ENCODE peak calls at places on chromosomes 5 and 9, in eight cellular contexts. H is B cell; G is AG09319; U is CD8-positive, alpha-beta T cell; M is fibroblast of mammary gland; E is AG10803; Z is progenitor cell of endocrine pancreas; X is neural crest cell. T is an unnamed sample.

GRCh38 chr9:98538626-98539031 is 170.1 kb downstream of the GABBR2 start:
- DNase-seq in H (no peak), G (no peak), U (no peak), M (no peak), E (peak), Z (no peak), X (no peak), T (no peak)

GRCh38 chr5:59560553-59560952 is 333.0 kb downstream of the PDE4D start:
- DNase-seq in H (no peak), G (no peak), U (no peak), M (no peak), E (no peak), Z (no peak), X (no peak), T (no peak)

GRCh38 chr5:92641031-92641962 is 939.7 kb downstream of the NR2F1-AS1 start:
- DNase-seq in H (no peak), G (no peak), U (no peak), M (peak), E (peak), Z (no peak), X (no peak), T (no peak)

GRCh38 chr9:114156658-114157421 is 1.5 kb downstream of the COL27A1 start:
- DNase-seq in H (peak), G (peak), U (no peak), M (peak), E (peak), Z (peak), X (peak), T (no peak)

GRCh38 chr5:180352976-180353225 is 235 bp downstream of the GFPT2 start:
- DNase-seq in H (no peak), G (no peak), U (no peak), M (no peak), E (no peak), Z (no peak), X (no peak), T (no peak)

GRCh38 chr9:110555971-110556370 is 23.6 kb downstream of the SVEP1 start:
- DNase-seq in H (no peak), G (peak), U (no peak), M (peak), E (peak), Z (no peak), X (no peak), T (no peak)

GRCh38 chr5:175383350-175383749 is 60.6 kb downstream of the DRD1 start:
- DNase-seq in H (no peak), G (no peak), U (no peak), M (peak), E (no peak), Z (no peak), X (peak), T (no peak)

GRCh38 chr9:79707589-79707988 is 135.8 kb downstream of the TLE4 start:
- DNase-seq in H (no peak), G (no peak), U (no peak), M (no peak), E (no peak), Z (no peak), X (no peak), T (no peak)

GRCh38 chr9:133642708-133643361 is 6.7 kb downstream of the DBH start:
- DNase-seq in H (no peak), G (no peak), U (no peak), M (no peak), E (no peak), Z (no peak), X (no peak), T (no peak)

GRCh38 chr9:37904647-37905505 is 949 bp upstream of the SLC25A51 start:
- DNase-seq in H (no peak), G (no peak), U (no peak), M (peak), E (peak), Z (no peak), X (no peak), T (no peak)

GRCh38 chr9:98935064-98935463 is 8.6 kb upstream of the COL15A1 start:
- DNase-seq in H (no peak), G (no peak), U (no peak), M (no peak), E (no peak), Z (no peak), X (no peak), T (no peak)

GRCh38 chr9:69461084-69461483 is 136.1 kb downstream of the ENTREP1 start:
- DNase-seq in H (no peak), G (no peak), U (no peak), M (no peak), E (no peak), Z (no peak), X (no peak), T (no peak)

GRCh38 chr5:81768960-81769452 is 18.1 kb upstream of the SSBP2 start:
- DNase-seq in H (no peak), G (peak), U (no peak), M (peak), E (peak), Z (no peak), X (no peak), T (no peak)

GRCh38 chr9:35948451-35948850 is 9.5 kb downstream of the OR2S2 start:
- DNase-seq in H (no peak), G (no peak), U (no peak), M (no peak), E (no peak), Z (no peak), X (no peak), T (no peak)
- TF ChIP-seq CTCF in H (no peak), G (no peak), U (no peak), M (no peak), E (no peak), Z (no peak), X (no peak), T (no peak)

DNA sequence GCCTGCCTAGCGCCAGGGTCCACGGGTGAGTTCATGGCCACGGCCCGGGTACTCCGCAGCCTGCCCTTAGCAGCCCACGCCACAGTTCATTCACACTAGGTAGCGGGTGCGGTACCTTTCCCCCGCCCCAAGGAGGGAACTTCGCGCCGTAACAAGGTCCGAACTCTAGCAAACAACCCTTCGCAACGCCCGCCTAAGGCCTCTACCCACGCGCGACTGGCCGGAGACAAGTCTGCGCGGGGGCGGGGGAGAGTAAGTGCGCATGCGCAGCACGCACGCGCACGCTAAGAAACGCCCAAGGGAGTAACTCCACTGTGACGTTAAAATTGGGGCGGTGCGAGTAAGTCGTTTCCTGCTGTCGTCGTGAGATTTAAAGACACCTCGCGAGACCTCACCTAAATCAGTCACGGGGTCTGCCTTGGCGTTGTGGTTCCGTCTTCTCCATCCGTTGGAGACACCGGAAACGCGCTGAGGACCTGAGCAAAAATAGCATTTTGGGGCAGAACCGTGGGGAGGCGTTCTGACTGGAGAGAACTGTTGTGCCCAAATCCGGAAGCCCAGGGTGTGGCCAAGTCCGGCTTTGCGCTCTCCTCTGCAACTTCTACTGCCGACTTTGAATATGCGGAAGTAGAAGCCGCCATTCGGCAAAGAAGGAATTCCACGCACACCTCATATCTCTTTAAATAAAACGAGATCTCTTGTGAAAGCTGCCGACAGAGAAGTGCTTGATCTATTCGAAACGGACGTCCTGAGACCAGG is at the start of gene RAPGEF6:
- DNase-seq in H (peak), G (peak), U (peak), M (peak), E (peak), Z (peak), X (peak), T (peak)
- TF ChIP-seq CTCF in H (no peak), G (no peak), U (no peak), M (no peak), E (peak), Z (no peak), X (peak), T (no peak)

GRCh38 chr5:56962286-56962685 is 10.4 kb upstream of the MIER3 start:
- DNase-seq in H (no peak), G (no peak), U (no peak), M (no peak), E (no peak), Z (no peak), X (no peak), T (no peak)

GRCh38 chr5:56964173-56964572 is 12.2 kb upstream of the MIER3 start:
- DNase-seq in H (no peak), G (no peak), U (no peak), M (no peak), E (no peak), Z (no peak), X (no peak), T (no peak)

GRCh38 chr5:56961746-56962145 is 9.8 kb upstream of the MIER3 start:
- DNase-seq in H (no peak), G (no peak), U (no peak), M (no peak), E (no peak), Z (no peak), X (no peak), T (no peak)

GRCh38 chr5:56958595-56958994 is 6.7 kb upstream of the MIER3 start:
- DNase-seq in H (no peak), G (no peak), U (no peak), M (no peak), E (no peak), Z (no peak), X (no peak), T (no peak)
- TF ChIP-seq CTCF in H (no peak), G (no peak), U (no peak), M (no peak), E (no peak), Z (no peak), X (no peak), T (no peak)

DNA sequence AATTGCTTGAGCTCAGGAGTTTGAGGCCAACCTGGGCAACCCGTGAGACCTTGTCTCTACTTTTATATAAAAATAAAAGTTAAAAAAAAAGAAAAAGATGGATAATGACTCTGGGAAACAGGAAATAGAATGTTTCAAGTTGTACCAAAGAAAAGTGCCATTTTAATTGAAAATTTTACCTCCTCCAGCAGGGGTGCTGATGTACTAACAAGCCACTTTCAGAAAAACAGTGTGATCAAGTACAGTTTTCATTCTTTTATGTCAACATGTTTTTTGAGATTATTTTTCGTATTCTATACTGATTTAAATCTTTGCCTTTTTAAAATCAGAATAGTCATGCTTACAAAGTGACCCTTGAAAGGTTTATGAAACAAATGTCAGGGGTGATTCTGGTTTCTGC is 30.8 kb downstream of the F2R start:
- DNase-seq in H (no peak), G (no peak), U (no peak), M (no peak), E (no peak), Z (no peak), X (no peak), T (no peak)
- TF ChIP-seq CTCF in H (no peak), G (no peak), U (no peak), M (no peak), E (no peak), Z (peak), X (peak), T (no peak)

GRCh38 chr5:138575194-138576015 is at the start of gene HSPA9:
- DNase-seq in H (peak), G (peak), U (peak), M (peak), E (peak), Z (peak), X (peak), T (peak)
- TF ChIP-seq CTCF in H (no peak), G (no peak), U (no peak), M (no peak), E (no peak), Z (no peak), X (peak), T (no peak)

DNA sequence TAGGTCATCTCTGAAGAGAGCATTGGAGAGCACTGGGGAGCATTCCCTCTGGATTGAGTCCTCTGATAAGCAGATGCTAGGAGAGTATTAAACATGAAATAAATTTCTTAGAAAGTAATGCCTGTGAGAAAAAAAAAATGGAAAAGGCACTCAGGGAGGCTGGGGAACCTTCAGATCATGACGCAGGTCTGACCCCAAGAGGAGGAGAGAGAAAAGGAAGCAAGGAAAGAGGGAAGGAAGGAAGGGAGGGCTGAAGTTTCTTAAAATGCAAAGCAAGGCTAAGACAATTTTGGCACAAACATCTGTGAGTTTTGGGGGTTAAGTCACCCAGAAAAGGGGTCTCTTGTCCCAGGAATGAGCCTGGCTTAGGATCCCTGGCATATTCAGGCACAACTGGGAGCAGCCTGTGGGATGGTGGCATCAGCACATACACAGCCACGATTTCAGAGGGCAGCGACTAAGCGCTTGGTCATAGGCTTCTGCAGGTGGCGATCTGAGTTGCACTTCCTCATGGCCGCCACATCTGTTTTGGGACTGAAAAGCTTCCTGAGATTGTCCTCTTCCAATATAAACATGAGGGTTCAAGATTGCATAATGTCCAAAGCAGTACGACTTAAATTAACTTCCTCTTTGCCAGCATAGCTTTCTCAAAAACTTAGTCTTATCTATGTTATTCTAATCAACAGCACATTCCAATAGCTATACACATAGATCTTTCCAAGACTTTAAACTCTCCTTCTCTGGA is 692.7 kb downstream of the DNAH5 start:
- DNase-seq in H (no peak), G (no peak), U (no peak), M (no peak), E (no peak), Z (no peak), X (no peak), T (no peak)
- TF ChIP-seq CTCF in H (no peak), G (no peak), U (no peak), M (no peak), E (no peak), Z (no peak), X (no peak), T (no peak)

DNA sequence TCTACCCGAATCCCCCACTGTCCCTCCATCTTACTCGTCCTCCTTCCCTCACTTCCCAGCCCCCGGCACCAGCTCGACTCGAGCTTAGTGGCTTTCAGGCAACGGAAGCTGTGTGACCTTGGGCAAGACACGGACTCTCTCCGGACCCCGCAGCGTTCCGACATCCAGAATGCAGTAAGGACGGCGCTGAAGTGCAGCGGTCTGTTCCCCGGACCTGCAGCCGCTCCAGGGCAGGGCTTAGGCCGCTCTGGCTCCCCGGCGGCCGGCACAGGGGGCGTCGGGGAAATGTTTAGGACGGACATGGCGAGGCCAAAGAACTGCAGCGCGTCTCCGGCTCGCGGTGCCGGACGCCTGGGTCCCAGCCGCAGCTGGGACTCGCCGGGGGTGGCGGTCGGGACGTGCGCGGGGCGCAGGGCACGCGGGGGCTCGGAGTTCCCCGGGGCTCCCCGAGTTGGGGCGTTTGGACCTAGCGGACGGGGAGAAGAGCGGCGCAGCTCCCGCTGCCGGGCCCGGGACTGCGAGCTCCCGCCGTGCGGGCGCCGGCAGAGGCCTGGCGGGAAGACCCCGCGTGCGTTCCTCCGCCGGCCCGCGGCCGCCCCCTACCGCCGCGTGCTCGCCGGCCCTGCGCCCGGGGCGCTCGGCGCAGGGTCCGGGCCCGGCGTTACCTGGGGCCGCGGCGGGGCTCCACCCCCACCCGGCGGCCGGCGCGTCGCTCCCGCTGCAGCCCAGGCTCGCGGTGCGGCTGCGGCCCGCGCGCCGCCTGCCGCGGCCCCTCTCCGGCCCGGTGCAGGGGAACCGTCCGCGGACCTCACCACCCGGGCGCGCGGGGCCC is 5.6 kb upstream of the RNF44 start:
- DNase-seq in H (peak), G (no peak), U (peak), M (no peak), E (no peak), Z (no peak), X (peak), T (peak)
- TF ChIP-seq CTCF in H (peak), G (no peak), U (no peak), M (no peak), E (no peak), Z (peak), X (peak), T (peak)

DNA sequence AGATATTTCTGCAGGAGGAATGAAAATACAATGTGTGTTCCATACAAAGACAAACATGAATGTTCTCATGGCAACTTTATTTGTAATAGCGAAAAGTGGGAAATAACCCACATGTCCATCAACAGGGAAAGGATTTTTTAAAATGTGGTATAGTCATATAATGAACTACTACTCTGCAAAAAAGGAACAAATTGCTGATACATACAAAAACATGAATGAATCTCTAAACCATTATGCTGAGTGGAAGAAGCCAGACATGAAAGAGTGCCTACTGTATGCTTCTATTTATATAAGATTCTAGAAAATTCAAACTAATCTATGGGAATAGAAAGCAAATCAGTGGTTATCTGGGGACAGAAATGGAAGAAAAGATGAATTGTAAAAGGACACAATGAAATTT is 52.5 kb downstream of the CDKL3 start:
- DNase-seq in H (no peak), G (no peak), U (no peak), M (no peak), E (no peak), Z (no peak), X (no peak), T (no peak)
- TF ChIP-seq CTCF in H (no peak), G (no peak), U (no peak), M (no peak), E (no peak), Z (no peak), X (no peak), T (no peak)

GRCh38 chr9:32384364-32385134 is at the start of gene ACO1:
- DNase-seq in H (peak), G (peak), U (peak), M (peak), E (peak), Z (peak), X (peak), T (peak)
- TF ChIP-seq CTCF in H (no peak), G (no peak), U (no peak), M (no peak), E (no peak), Z (no peak), X (no peak), T (peak)

DNA sequence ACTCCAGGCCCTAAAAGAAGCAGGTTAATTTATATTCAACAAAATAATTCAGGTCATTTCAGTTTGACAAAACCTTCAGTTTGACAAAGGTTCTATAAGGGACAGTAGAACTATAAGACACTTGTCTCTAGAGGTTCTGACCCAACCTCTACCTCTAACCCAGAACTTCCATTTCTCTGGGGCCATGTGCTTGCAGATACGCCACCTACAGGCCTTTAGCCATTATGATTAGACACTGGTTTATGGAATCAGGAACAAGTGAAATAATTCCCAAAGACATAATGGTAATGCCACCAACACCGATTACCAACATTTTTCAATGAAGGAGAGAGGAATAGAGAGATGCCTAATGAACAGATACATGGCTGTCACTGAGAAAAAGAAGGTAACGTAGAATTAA is 733.9 kb downstream of the PRELID2 start:
- DNase-seq in H (no peak), G (no peak), U (no peak), M (no peak), E (no peak), Z (no peak), X (no peak), T (no peak)
- TF ChIP-seq CTCF in H (no peak), G (no peak), U (no peak), M (peak), E (peak), Z (peak), X (peak), T (peak)

T was measured in GM10248.